ENCODE peak calls at places on chromosome 14, in four cellular contexts. F is HEK293T, M is HepG2, Q is GM12878. R is an unnamed sample.

GRCh38 chr14:34043627-34044372 is 92.9 kb upstream of the EGLN3 start:
- DNase-seq in F (no peak), M (peak), Q (peak), R (no peak)

GRCh38 chr14:106436310-106436905 is 910.0 kb downstream of the TMEM121 start:
- DNase-seq in F (peak), M (no peak), Q (no peak), R (no peak)

GRCh38 chr14:21612324-21612723 is 22.4 kb downstream of the OR10G2 start:
- DNase-seq in F (no peak), M (no peak), Q (peak), R (no peak)

GRCh38 chr14:40762685-40763084 is 844.0 kb upstream of the LRFN5 start:
- DNase-seq in F (no peak), M (no peak), Q (no peak), R (no peak)

GRCh38 chr14:58736606-58737005 is 98.8 kb downstream of the DACT1 start:
- DNase-seq in F (no peak), M (no peak), Q (no peak), R (no peak)

GRCh38 chr14:35385042-35385839 is 19.3 kb downstream of the NFKBIA start:
- DNase-seq in F (no peak), M (peak), Q (no peak), R (no peak)

GRCh38 chr14:36507847-36508417 is 12.1 kb downstream of the NKX2-1 start:
- DNase-seq in F (no peak), M (no peak), Q (no peak), R (no peak)

GRCh38 chr14:88546621-88547385 is 8.0 kb downstream of the PTPN21 start:
- DNase-seq in F (no peak), M (no peak), Q (no peak), R (no peak)

GRCh38 chr14:105165761-105166485 is 2.7 kb downstream of the JAG2 start:
- DNase-seq in F (no peak), M (no peak), Q (no peak), R (no peak)

GRCh38 chr14:33364536-33364935 is 425.9 kb downstream of the NPAS3 start:
- DNase-seq in F (peak), M (no peak), Q (no peak), R (no peak)

GRCh38 chr14:88492272-88493089 is 62.3 kb downstream of the PTPN21 start:
- DNase-seq in F (peak), M (peak), Q (peak), R (peak)

GRCh38 chr14:56524971-56525677 is 54.5 kb upstream of the TMEM260 start:
- DNase-seq in F (no peak), M (no peak), Q (no peak), R (peak)

GRCh38 chr14:100871234-100872186 is 32.0 kb downstream of the RTL1 start:
- DNase-seq in F (no peak), M (peak), Q (no peak), R (no peak)

GRCh38 chr14:54182419-54183040 is 214.3 kb upstream of the CDKN3 start:
- DNase-seq in F (no peak), M (peak), Q (no peak), R (no peak)

GRCh38 chr14:98607341-98607910 is 664.6 kb downstream of the BCL11B start:
- DNase-seq in F (no peak), M (no peak), Q (no peak), R (no peak)

GRCh38 chr14:103391048-103391447 is 5.8 kb downstream of the MARK3 start:
- DNase-seq in F (no peak), M (peak), Q (no peak), R (no peak)

GRCh38 chr14:60512952-60513554 is 4.1 kb downstream of the SIX6 start:
- DNase-seq in F (no peak), M (no peak), Q (no peak), R (no peak)

GRCh38 chr14:22824711-22825359 is 4.9 kb upstream of the MRPL52 start:
- DNase-seq in F (no peak), M (peak), Q (no peak), R (no peak)

GRCh38 chr14:102317564-102318248 is 1.8 kb upstream of the ZNF839 start:
- DNase-seq in F (no peak), M (peak), Q (no peak), R (no peak)

GRCh38 chr14:54529811-54530210 is 20.1 kb downstream of the CGRRF1 start:
- DNase-seq in F (no peak), M (no peak), Q (no peak), R (no peak)

GRCh38 chr14:75522224-75522764 is at the start of gene BATF:
- DNase-seq in F (no peak), M (no peak), Q (no peak), R (no peak)

GRCh38 chr14:104930526-104931322 is 6.0 kb downstream of the PLD4 start:
- DNase-seq in F (peak), M (no peak), Q (no peak), R (no peak)

GRCh38 chr14:53491256-53491905 is 338.3 kb upstream of the DDHD1 start:
- DNase-seq in F (no peak), M (no peak), Q (no peak), R (no peak)

GRCh38 chr14:93056166-93056839 is 59.4 kb downstream of the ITPK1 start:
- DNase-seq in F (no peak), M (no peak), Q (no peak), R (no peak)

GRCh38 chr14:20455355-20456300 is 602 bp downstream of the APEX1 start:
- DNase-seq in F (peak), M (no peak), Q (no peak), R (peak)

GRCh38 chr14:57209561-57209960 is 59.1 kb downstream of the EXOC5 start:
- DNase-seq in F (no peak), M (no peak), Q (no peak), R (no peak)

GRCh38 chr14:101489092-101489760 is 72.1 kb upstream of the DIO3 start:
- DNase-seq in F (no peak), M (peak), Q (no peak), R (no peak)

GRCh38 chr14:65783576-65783975 is 371.0 kb downstream of the FUT8 start:
- DNase-seq in F (no peak), M (no peak), Q (no peak), R (no peak)

GRCh38 chr14:71431169-71431525 is 501.1 kb upstream of the RGS6 start:
- DNase-seq in F (no peak), M (no peak), Q (no peak), R (no peak)

GRCh38 chr14:54877015-54877702 is 25.5 kb downstream of the GCH1 start:
- DNase-seq in F (no peak), M (no peak), Q (no peak), R (no peak)

GRCh38 chr14:28375295-28375694 is 391.3 kb upstream of the FOXG1 start:
- DNase-seq in F (peak), M (no peak), Q (no peak), R (peak)

GRCh38 chr14:67517083-67517482 is 16.0 kb upstream of the PLEKHH1 start:
- DNase-seq in F (no peak), M (no peak), Q (no peak), R (no peak)

GRCh38 chr14:67951529-67952120 is 132.0 kb downstream of the RAD51B start:
- DNase-seq in F (no peak), M (no peak), Q (no peak), R (no peak)

GRCh38 chr14:93137864-93138263 is 22.1 kb upstream of the ITPK1 start:
- DNase-seq in F (peak), M (peak), Q (no peak), R (no peak)

GRCh38 chr14:69643430-69644200 is 32.2 kb downstream of the SUSD6 start:
- DNase-seq in F (no peak), M (peak), Q (no peak), R (no peak)

GRCh38 chr14:57848353-57848752 is 17.5 kb downstream of the SLC35F4 start:
- DNase-seq in F (no peak), M (no peak), Q (no peak), R (no peak)

GRCh38 chr14:90483551-90483950 is 86.7 kb downstream of the CALM1 start:
- DNase-seq in F (no peak), M (no peak), Q (no peak), R (no peak)

GRCh38 chr14:32342151-32342853 is 13.2 kb downstream of the AKAP6 start:
- DNase-seq in F (no peak), M (no peak), Q (no peak), R (no peak)

GRCh38 chr14:20578325-20578724 is 9.5 kb downstream of the RNASE11 start:
- DNase-seq in F (no peak), M (no peak), Q (no peak), R (peak)

GRCh38 chr14:64337901-64338615 is 43.9 kb upstream of the ESR2 start:
- DNase-seq in F (peak), M (peak), Q (no peak), R (peak)

GRCh38 chr14:51616724-51617409 is 34.8 kb upstream of the FRMD6 start:
- DNase-seq in F (no peak), M (peak), Q (no peak), R (no peak)
- TF ChIP-seq SUZ12 in F (no peak), M (no peak), Q (no peak), R (no peak)

GRCh38 chr14:72925815-72926291 is 411 bp upstream of the DCAF4 start:
- DNase-seq in F (no peak), M (no peak), Q (no peak), R (no peak)

GRCh38 chr14:72925171-72925759 is 999 bp upstream of the DCAF4 start:
- DNase-seq in F (no peak), M (peak), Q (no peak), R (no peak)

GRCh38 chr14:72921396-72921795 is 4.9 kb upstream of the DCAF4 start:
- DNase-seq in F (no peak), M (no peak), Q (no peak), R (no peak)

GRCh38 chr14:72926292-72927028 is at the start of gene DCAF4:
- DNase-seq in F (peak), M (peak), Q (peak), R (peak)

DNA sequence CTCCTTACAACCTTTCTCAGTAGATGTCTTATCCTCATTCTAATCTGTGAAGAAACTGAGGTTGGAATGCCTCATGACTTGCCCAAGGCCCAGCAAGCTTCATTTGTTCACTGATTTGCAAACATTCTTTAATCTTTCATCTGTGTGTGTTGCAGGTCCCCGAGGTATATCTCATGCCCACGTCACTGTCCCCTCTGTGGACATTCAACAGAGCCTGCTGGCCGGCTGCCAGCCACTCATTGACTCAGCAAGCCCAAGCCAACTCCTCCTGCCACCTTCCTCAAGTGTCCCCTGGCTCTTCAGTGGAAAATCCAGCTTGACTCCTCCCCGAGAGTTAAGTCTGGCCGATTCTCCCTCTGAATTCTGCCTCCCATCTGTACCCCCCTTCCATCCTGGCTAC is 1.9 kb upstream of the DCAF4 start:
- DNase-seq in F (no peak), M (peak), Q (no peak), R (no peak)
- TF ChIP-seq SUZ12 in F (no peak), M (no peak), Q (no peak), R (no peak)

DNA sequence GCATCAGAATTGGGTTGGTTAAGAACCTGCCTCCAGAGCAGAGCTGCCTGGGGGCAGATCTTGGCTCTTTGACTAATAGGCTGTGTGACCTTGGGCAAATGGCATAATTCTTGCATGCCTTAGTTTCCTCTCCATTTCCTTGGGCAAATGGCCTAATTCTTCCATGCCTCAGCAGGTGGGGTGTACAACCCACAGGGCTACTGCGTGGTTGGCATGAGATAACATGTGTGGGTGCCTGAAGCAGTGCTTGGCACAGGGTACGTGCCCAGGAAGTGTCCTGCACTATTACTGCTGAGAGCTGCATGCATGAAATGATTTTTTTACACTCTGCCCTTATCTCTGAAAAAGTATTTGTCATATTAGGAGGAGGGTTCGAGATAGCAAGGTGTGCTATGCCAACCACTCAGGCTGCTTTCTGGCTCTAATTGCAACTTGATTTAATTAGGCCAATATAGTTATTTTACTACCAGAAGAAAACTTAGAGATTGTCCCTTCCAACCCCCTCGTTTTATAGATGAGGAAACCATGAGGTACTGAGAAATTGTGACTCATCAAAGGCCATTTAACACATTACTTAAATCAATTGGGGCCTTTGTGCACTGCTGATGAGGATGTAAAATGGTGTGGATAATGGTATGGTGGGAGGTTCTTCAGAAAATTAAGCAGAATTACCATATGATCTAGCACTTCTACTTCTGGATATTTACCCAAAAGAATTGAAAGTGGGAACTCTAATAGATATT is 161.6 kb upstream of the HIF1A start:
- DNase-seq in F (no peak), M (no peak), Q (no peak), R (no peak)
- TF ChIP-seq SUZ12 in F (no peak), M (no peak), Q (no peak), R (no peak)

GRCh38 chr14:77097689-77098469 is at the start of gene CIPC:
- DNase-seq in F (peak), M (peak), Q (peak), R (peak)

GRCh38 chr14:77100961-77101360 is 2.9 kb downstream of the CIPC start:
- DNase-seq in F (no peak), M (no peak), Q (no peak), R (no peak)

GRCh38 chr14:77099425-77100167 is 1.5 kb downstream of the CIPC start:
- DNase-seq in F (peak), M (no peak), Q (no peak), R (no peak)

GRCh38 chr14:77097006-77097688 is 911 bp upstream of the CIPC start:
- DNase-seq in F (no peak), M (peak), Q (no peak), R (no peak)

GRCh38 chr14:77098470-77099353 is 654 bp downstream of the CIPC start:
- DNase-seq in F (no peak), M (no peak), Q (no peak), R (no peak)
- TF ChIP-seq SUZ12 in F (no peak), M (no peak), Q (no peak), R (no peak)